ENCODE peak calls at places on chromosomes 5 and 9, in five cellular contexts. H, U, P, C and O are unnamed samples.

GRCh38 chr5:34042302-34042701 is 711 bp downstream of the C1QTNF3 start:
- DNase-seq in H (no peak), U (no peak), P (no peak), C (peak), O (no peak)

GRCh38 chr9:84296146-84296843 is 44.3 kb downstream of the SLC28A3 start:
- DNase-seq in H (no peak), U (no peak), P (no peak), C (no peak), O (peak)

GRCh38 chr5:66170196-66170919 is 26.3 kb downstream of the SREK1 start:
- DNase-seq in H (no peak), U (no peak), P (no peak), C (no peak), O (no peak)

GRCh38 chr5:428754-429452 is 14.1 kb upstream of the EXOC3 start:
- DNase-seq in H (no peak), U (no peak), P (no peak), C (no peak), O (no peak)

GRCh38 chr9:21567926-21568325 is 85.8 kb upstream of the IFNE start:
- DNase-seq in H (no peak), U (no peak), P (no peak), C (no peak), O (no peak)

GRCh38 chr5:50655067-50655809 is 11.2 kb upstream of the PARP8 start:
- DNase-seq in H (no peak), U (no peak), P (no peak), C (no peak), O (no peak)

GRCh38 chr5:116970318-116970717 is 395.7 kb upstream of the SEMA6A start:
- DNase-seq in H (no peak), U (no peak), P (no peak), C (no peak), O (no peak)

GRCh38 chr9:76403352-76403751 is 9.1 kb upstream of the RFK start:
- DNase-seq in H (no peak), U (no peak), P (no peak), C (no peak), O (no peak)

GRCh38 chr5:157267766-157268480 is 2.0 kb downstream of the CYFIP2 start:
- DNase-seq in H (no peak), U (no peak), P (no peak), C (peak), O (no peak)

GRCh38 chr5:4630031-4630430 is 510.1 kb upstream of the ADAMTS16 start:
- DNase-seq in H (no peak), U (no peak), P (no peak), C (no peak), O (no peak)

GRCh38 chr9:82170079-82170662 is 181.6 kb downstream of the SPATA31D1 start:
- DNase-seq in H (no peak), U (no peak), P (no peak), C (no peak), O (no peak)

GRCh38 chr9:69961834-69962233 is 81.8 kb upstream of the MAMDC2 start:
- DNase-seq in H (no peak), U (no peak), P (no peak), C (no peak), O (no peak)

GRCh38 chr5:79956173-79956670 is 34.8 kb downstream of the MTX3 start:
- DNase-seq in H (no peak), U (no peak), P (no peak), C (no peak), O (no peak)

GRCh38 chr9:129331772-129332512 is 153.9 kb upstream of the IER5L start:
- DNase-seq in H (no peak), U (no peak), P (no peak), C (no peak), O (no peak)

GRCh38 chr9:117644607-117645244 is 59.5 kb upstream of the TLR4 start:
- DNase-seq in H (peak), U (peak), P (peak), C (peak), O (peak)

GRCh38 chr5:175444905-175445456 is 999 bp upstream of the DRD1 start:
- DNase-seq in H (no peak), U (no peak), P (no peak), C (no peak), O (no peak)

GRCh38 chr5:97338729-97339128 is 155.7 kb upstream of the RIOK2 start:
- DNase-seq in H (no peak), U (no peak), P (no peak), C (no peak), O (no peak)

GRCh38 chr5:151724360-151724759 is 34.1 kb downstream of the ATOX1 start:
- DNase-seq in H (no peak), U (no peak), P (no peak), C (no peak), O (no peak)

GRCh38 chr5:127031863-127032232 is 1.5 kb upstream of the MARCHF3 start:
- DNase-seq in H (no peak), U (no peak), P (no peak), C (no peak), O (no peak)

GRCh38 chr9:123871781-123872180 is 58.1 kb downstream of the DENND1A start:
- DNase-seq in H (no peak), U (no peak), P (no peak), C (no peak), O (no peak)

GRCh38 chr5:127924606-127925005 is 159.0 kb upstream of the SLC12A2 start:
- DNase-seq in H (no peak), U (no peak), P (no peak), C (no peak), O (no peak)

GRCh38 chr9:114046876-114047275 is 31.2 kb downstream of the AMBP start:
- DNase-seq in H (no peak), U (no peak), P (no peak), C (no peak), O (no peak)

GRCh38 chr5:45385321-45386058 is 310.7 kb downstream of the HCN1 start:
- DNase-seq in H (no peak), U (no peak), P (no peak), C (no peak), O (no peak)

GRCh38 chr5:178307266-178308045 is 74.9 kb upstream of the PHYKPL start:
- DNase-seq in H (peak), U (no peak), P (no peak), C (no peak), O (peak)

GRCh38 chr5:159850192-159850573 is 66.1 kb upstream of the ADRA1B start:
- DNase-seq in H (no peak), U (no peak), P (no peak), C (no peak), O (no peak)

GRCh38 chr9:91151014-91151740 is 210.5 kb downstream of the AUH start:
- DNase-seq in H (no peak), U (no peak), P (no peak), C (no peak), O (peak)

GRCh38 chr9:18331808-18332209 is 142.1 kb upstream of the ADAMTSL1 start:
- DNase-seq in H (no peak), U (no peak), P (no peak), C (no peak), O (no peak)

GRCh38 chr5:25006734-25007133 is 362.0 kb upstream of the CDH10 start:
- DNase-seq in H (no peak), U (no peak), P (no peak), C (no peak), O (no peak)
- TF ChIP-seq CTCF in H (no peak), U (no peak), P (peak), C (no peak), O (no peak)

GRCh38 chr9:87187656-87188055 is 240.3 kb upstream of the GAS1 start:
- DNase-seq in H (no peak), U (no peak), P (no peak), C (no peak), O (no peak)
- TF ChIP-seq CTCF in H (no peak), U (no peak), P (no peak), C (no peak), O (no peak)

DNA sequence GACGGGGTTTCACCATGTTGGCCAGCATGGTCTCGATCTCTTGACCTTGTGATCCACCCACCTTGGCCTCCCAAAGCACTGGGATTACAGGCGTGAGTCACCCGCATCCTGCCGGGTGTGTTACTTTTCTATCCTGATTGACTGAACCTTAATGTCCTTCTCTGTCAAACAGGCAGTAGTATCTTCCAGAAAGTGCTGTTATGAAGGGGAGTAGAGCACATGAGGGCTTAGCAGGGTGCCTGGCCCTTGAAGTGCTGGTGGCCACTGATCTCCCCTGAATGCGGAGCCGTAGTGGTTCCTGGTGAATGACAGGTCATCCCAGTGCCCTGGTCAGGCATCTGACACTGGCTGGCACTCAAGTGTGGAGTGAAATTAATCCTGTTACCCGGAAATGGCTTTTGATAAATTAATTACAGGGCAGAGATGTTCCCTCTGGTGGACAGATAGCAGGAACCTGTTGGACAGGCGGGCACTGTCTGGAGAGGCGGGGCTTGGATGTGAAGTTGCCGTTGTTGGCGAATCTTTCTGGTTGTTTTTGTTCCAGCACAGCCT is 28.4 kb downstream of the PRRC2B start:
- DNase-seq in H (no peak), U (no peak), P (no peak), C (peak), O (no peak)
- TF ChIP-seq CTCF in H (no peak), U (no peak), P (no peak), C (peak), O (no peak)

GRCh38 chr5:55546991-55547390 is 12.2 kb upstream of the PLPP1 start:
- DNase-seq in H (no peak), U (no peak), P (no peak), C (no peak), O (no peak)
- TF ChIP-seq CTCF in H (no peak), U (no peak), P (no peak), C (no peak), O (no peak)

DNA sequence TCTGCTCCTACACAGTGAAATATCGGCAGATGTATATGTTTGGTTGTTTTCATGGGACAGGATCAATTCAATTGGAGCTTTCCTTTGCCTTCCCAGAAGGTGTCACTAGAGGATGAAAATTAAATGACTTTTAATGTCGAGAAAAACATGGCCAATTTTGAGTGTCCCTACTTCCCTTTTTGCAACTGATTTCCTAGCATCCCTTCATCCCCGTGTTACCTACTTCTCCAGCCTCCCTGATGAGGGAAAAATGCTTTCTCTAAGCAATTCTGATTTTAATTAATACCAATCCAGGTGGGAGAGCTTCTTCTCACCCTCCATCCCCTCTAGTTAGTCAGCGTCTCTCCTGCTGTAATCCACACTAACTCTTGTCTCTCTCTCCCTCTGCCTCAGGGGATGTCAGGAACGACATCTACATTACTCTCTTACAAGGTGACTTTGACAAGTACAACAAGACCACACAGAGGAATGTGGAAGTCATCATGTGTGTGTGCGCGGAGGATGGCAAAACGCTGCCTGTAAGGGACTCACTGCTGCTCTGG is 64.9 kb downstream of the DOCK2 start:
- DNase-seq in H (no peak), U (no peak), P (no peak), C (no peak), O (no peak)
- TF ChIP-seq CTCF in H (peak), U (no peak), P (peak), C (peak), O (no peak)

GRCh38 chr9:138066049-138066448 is 188.5 kb downstream of the CACNA1B start:
- DNase-seq in H (peak), U (no peak), P (no peak), C (no peak), O (no peak)
- TF ChIP-seq CTCF in H (no peak), U (no peak), P (peak), C (no peak), O (no peak)

DNA sequence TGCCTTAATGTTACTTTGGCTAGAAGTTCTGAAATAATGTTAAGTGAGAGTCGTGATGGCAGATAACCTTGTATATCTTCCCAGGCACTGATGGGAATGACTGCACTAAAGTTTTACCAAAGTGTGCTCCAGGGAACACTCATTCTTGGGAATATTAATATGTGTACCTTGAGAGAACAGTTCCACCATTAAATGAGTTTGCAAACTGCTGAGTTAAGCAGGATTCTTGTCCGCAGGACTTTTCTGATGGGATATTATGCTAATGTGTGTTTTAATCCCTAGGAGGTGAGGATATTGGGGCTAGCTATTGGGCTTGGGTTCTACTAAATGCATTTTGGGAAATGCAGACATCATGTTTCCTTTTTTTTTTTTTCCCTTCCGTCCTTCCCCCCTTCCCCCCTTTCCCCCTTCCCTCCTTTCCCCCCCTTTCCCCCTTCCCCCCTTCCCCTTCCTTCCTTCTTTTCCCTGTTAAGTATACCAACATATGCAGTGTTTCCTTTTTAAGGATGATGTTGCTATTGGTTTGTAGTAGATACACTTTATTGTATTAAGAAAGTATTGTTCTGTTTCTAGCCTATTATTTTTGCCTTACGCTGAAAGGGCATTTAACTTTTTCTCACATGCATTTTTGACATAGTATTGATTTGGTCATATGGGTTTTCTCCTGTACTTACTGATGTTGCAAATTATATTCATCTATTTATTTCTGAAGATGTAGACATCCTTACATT is 15.5 kb downstream of the ZBTB34 start:
- DNase-seq in H (no peak), U (no peak), P (no peak), C (no peak), O (no peak)
- TF ChIP-seq CTCF in H (no peak), U (no peak), P (no peak), C (no peak), O (no peak)

DNA sequence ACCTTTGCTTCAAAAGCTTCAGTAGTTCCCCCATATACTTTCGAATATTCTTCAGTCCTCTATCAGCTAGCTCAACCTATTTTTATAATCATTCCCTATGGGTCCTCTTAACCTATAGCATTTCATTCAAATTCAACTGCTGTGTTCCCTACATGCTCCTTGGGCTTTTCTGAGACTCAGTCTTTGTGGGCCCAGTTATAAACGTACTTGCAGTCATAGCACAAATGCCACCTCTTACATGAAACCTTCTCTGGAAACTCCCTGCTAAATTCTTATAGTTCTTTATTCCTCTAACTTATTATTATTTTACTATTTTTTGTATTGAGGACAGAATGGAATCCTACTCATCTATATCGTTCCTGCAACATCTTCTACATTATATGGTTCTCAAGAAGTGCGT is 24.7 kb downstream of the MLANA start:
- DNase-seq in H (no peak), U (no peak), P (no peak), C (no peak), O (no peak)
- TF ChIP-seq CTCF in H (no peak), U (no peak), P (no peak), C (no peak), O (no peak)

GRCh38 chr5:141121563-141121962 is at the start of gene PCDHB4:
- DNase-seq in H (no peak), U (no peak), P (no peak), C (no peak), O (no peak)
- TF ChIP-seq CTCF in H (peak), U (no peak), P (no peak), C (peak), O (no peak)

GRCh38 chr5:180670586-180671359 is 21.4 kb upstream of the FLT4 start:
- DNase-seq in H (no peak), U (no peak), P (peak), C (peak), O (no peak)
- TF ChIP-seq CTCF in H (peak), U (peak), P (peak), C (peak), O (peak)